ENCODE peak calls at places on chromosomes 4 and X, in seven cellular contexts. One of them, this sample, is unnamed. For H3K4me1 and H3K27me3, the result is how much of the 10 kb centered on the place peaks cover.

GRCh38 chrX:334331-334891 is 15.8 kb upstream of the GTPBP6 start:
- DNase-seq in neural progenitor cell: no peak
- DNase-seq in endothelial cell of umbilical vein: no peak
- DNase-seq in Peyer's patch: no peak
- DNase-seq in GM12878: no peak
- DNase-seq in right lobe of liver: no peak
- DNase-seq in GM23248: no peak
- DNase-seq in this sample: no peak

GRCh38 chr4:184439856-184440592 is 34.3 kb downstream of the IRF2 start:
- DNase-seq in neural progenitor cell: no peak
- DNase-seq in endothelial cell of umbilical vein: no peak
- DNase-seq in Peyer's patch: no peak
- DNase-seq in GM12878: no peak
- DNase-seq in right lobe of liver: no peak
- DNase-seq in GM23248: no peak
- DNase-seq in this sample: no peak

GRCh38 chr4:77695769-77696168 is 90.1 kb downstream of the CXCL13 start:
- DNase-seq in neural progenitor cell: no peak
- DNase-seq in endothelial cell of umbilical vein: peak
- DNase-seq in Peyer's patch: no peak
- DNase-seq in GM12878: no peak
- DNase-seq in right lobe of liver: no peak
- DNase-seq in GM23248: peak
- DNase-seq in this sample: no peak

GRCh38 chrX:27591938-27592337 is 1.8 kb downstream of the DCAF8L2 start:
- DNase-seq in neural progenitor cell: peak
- DNase-seq in endothelial cell of umbilical vein: no peak
- DNase-seq in Peyer's patch: no peak
- DNase-seq in GM12878: no peak
- DNase-seq in right lobe of liver: no peak
- DNase-seq in GM23248: no peak
- DNase-seq in this sample: no peak

GRCh38 chr4:1658581-1658980 is 25.5 kb downstream of the FAM53A start:
- DNase-seq in neural progenitor cell: no peak
- DNase-seq in endothelial cell of umbilical vein: no peak
- DNase-seq in Peyer's patch: no peak
- DNase-seq in GM12878: no peak
- DNase-seq in right lobe of liver: no peak
- DNase-seq in GM23248: no peak
- DNase-seq in this sample: no peak

GRCh38 chr4:144449623-144450022 is 196.3 kb upstream of the HHIP start:
- DNase-seq in neural progenitor cell: no peak
- DNase-seq in endothelial cell of umbilical vein: peak
- DNase-seq in Peyer's patch: no peak
- DNase-seq in GM12878: no peak
- DNase-seq in right lobe of liver: no peak
- DNase-seq in GM23248: peak
- DNase-seq in this sample: no peak

GRCh38 chrX:130124577-130124976 is 14.3 kb upstream of the ELF4 start:
- DNase-seq in neural progenitor cell: no peak
- DNase-seq in endothelial cell of umbilical vein: peak
- DNase-seq in Peyer's patch: no peak
- DNase-seq in GM12878: no peak
- DNase-seq in right lobe of liver: no peak
- DNase-seq in GM23248: no peak
- DNase-seq in this sample: no peak

GRCh38 chrX:84729809-84730208 is 227.6 kb upstream of the HDX start:
- DNase-seq in neural progenitor cell: peak
- DNase-seq in endothelial cell of umbilical vein: peak
- DNase-seq in Peyer's patch: no peak
- DNase-seq in GM12878: peak
- DNase-seq in right lobe of liver: peak
- DNase-seq in GM23248: peak
- DNase-seq in this sample: no peak

GRCh38 chrX:118437283-118437682 is 58.3 kb upstream of the DOCK11 start:
- DNase-seq in neural progenitor cell: no peak
- DNase-seq in endothelial cell of umbilical vein: no peak
- DNase-seq in Peyer's patch: no peak
- DNase-seq in GM12878: no peak
- DNase-seq in right lobe of liver: no peak
- DNase-seq in GM23248: no peak
- DNase-seq in this sample: no peak

GRCh38 chr4:34972189-34972588 is 1272.1 kb downstream of the ARAP2 start:
- DNase-seq in neural progenitor cell: no peak
- DNase-seq in endothelial cell of umbilical vein: no peak
- DNase-seq in Peyer's patch: no peak
- DNase-seq in GM12878: no peak
- DNase-seq in right lobe of liver: no peak
- DNase-seq in GM23248: no peak
- DNase-seq in this sample: no peak

GRCh38 chrX:108362026-108362425 is 76.2 kb downstream of the COL4A6 start:
- DNase-seq in neural progenitor cell: no peak
- DNase-seq in endothelial cell of umbilical vein: no peak
- DNase-seq in Peyer's patch: no peak
- DNase-seq in GM12878: no peak
- DNase-seq in right lobe of liver: no peak
- DNase-seq in GM23248: no peak
- DNase-seq in this sample: no peak

GRCh38 chr4:83054928-83055327 is 19.9 kb downstream of the COPS4 start:
- DNase-seq in neural progenitor cell: no peak
- DNase-seq in endothelial cell of umbilical vein: peak
- DNase-seq in Peyer's patch: no peak
- DNase-seq in GM12878: no peak
- DNase-seq in right lobe of liver: no peak
- DNase-seq in GM23248: peak
- DNase-seq in this sample: no peak

GRCh38 chr4:185470503-185471195 is 884 bp downstream of the CCDC110 start:
- DNase-seq in neural progenitor cell: peak
- DNase-seq in endothelial cell of umbilical vein: peak
- DNase-seq in Peyer's patch: peak
- DNase-seq in GM12878: no peak
- DNase-seq in right lobe of liver: peak
- DNase-seq in GM23248: peak
- DNase-seq in this sample: peak

GRCh38 chrX:11837437-11837836 is 79.4 kb downstream of the MSL3 start:
- DNase-seq in neural progenitor cell: no peak
- DNase-seq in endothelial cell of umbilical vein: no peak
- DNase-seq in Peyer's patch: no peak
- DNase-seq in GM12878: no peak
- DNase-seq in right lobe of liver: no peak
- DNase-seq in GM23248: no peak
- DNase-seq in this sample: no peak

GRCh38 chr4:44760142-44760898 is 34.0 kb upstream of the GNPDA2 start:
- DNase-seq in neural progenitor cell: peak
- DNase-seq in endothelial cell of umbilical vein: peak
- DNase-seq in Peyer's patch: no peak
- DNase-seq in GM12878: no peak
- DNase-seq in right lobe of liver: no peak
- DNase-seq in GM23248: peak
- DNase-seq in this sample: no peak

GRCh38 chr4:59904331-59904730 is 1295.8 kb upstream of the ADGRL3 start:
- DNase-seq in neural progenitor cell: no peak
- DNase-seq in endothelial cell of umbilical vein: no peak
- DNase-seq in Peyer's patch: no peak
- DNase-seq in GM12878: no peak
- DNase-seq in right lobe of liver: no peak
- DNase-seq in GM23248: no peak
- DNase-seq in this sample: no peak

GRCh38 chrX:137742846-137743245 is 176.9 kb downstream of the ZIC3 start:
- DNase-seq in neural progenitor cell: no peak
- DNase-seq in endothelial cell of umbilical vein: no peak
- DNase-seq in Peyer's patch: no peak
- DNase-seq in GM12878: no peak
- DNase-seq in right lobe of liver: no peak
- DNase-seq in GM23248: no peak
- DNase-seq in this sample: no peak

GRCh38 chr4:137474711-137475301 is 57.5 kb downstream of the PCDH18 start:
- DNase-seq in neural progenitor cell: no peak
- DNase-seq in endothelial cell of umbilical vein: no peak
- DNase-seq in Peyer's patch: no peak
- DNase-seq in GM12878: no peak
- DNase-seq in right lobe of liver: no peak
- DNase-seq in GM23248: peak
- DNase-seq in this sample: no peak

GRCh38 chr4:51849430-51849829 is 6.5 kb downstream of the DCUN1D4 start:
- DNase-seq in neural progenitor cell: no peak
- DNase-seq in endothelial cell of umbilical vein: no peak
- DNase-seq in Peyer's patch: no peak
- DNase-seq in GM12878: no peak
- DNase-seq in right lobe of liver: no peak
- DNase-seq in GM23248: no peak
- DNase-seq in this sample: no peak

GRCh38 chr4:51851937-51852290 is 9.0 kb downstream of the DCUN1D4 start:
- DNase-seq in neural progenitor cell: peak
- DNase-seq in endothelial cell of umbilical vein: no peak
- DNase-seq in Peyer's patch: no peak
- DNase-seq in GM12878: no peak
- DNase-seq in right lobe of liver: no peak
- DNase-seq in GM23248: no peak
- DNase-seq in this sample: no peak

GRCh38 chr4:51853027-51853682 is 10.2 kb downstream of the DCUN1D4 start:
- DNase-seq in neural progenitor cell: no peak
- DNase-seq in endothelial cell of umbilical vein: peak
- DNase-seq in Peyer's patch: no peak
- DNase-seq in GM12878: no peak
- DNase-seq in right lobe of liver: peak
- DNase-seq in GM23248: peak
- DNase-seq in this sample: no peak

GRCh38 chr4:51851090-51851936 is 8.4 kb downstream of the DCUN1D4 start:
- DNase-seq in neural progenitor cell: peak
- DNase-seq in endothelial cell of umbilical vein: no peak
- DNase-seq in Peyer's patch: no peak
- DNase-seq in GM12878: no peak
- DNase-seq in right lobe of liver: no peak
- DNase-seq in GM23248: no peak
- DNase-seq in this sample: no peak

GRCh38 chr4:51850294-51850693 is 7.3 kb downstream of the DCUN1D4 start:
- DNase-seq in neural progenitor cell: no peak
- DNase-seq in endothelial cell of umbilical vein: no peak
- DNase-seq in Peyer's patch: no peak
- DNase-seq in GM12878: no peak
- DNase-seq in right lobe of liver: no peak
- DNase-seq in GM23248: no peak
- DNase-seq in this sample: no peak
- H3K4me1 ChIP-seq in neural progenitor cell: half or more
- H3K4me1 ChIP-seq in endothelial cell of umbilical vein: under half
- H3K4me1 ChIP-seq in Peyer's patch: under half
- H3K4me1 ChIP-seq in GM12878: under half
- H3K4me1 ChIP-seq in right lobe of liver: half or more
- H3K4me1 ChIP-seq in GM23248: under half
- H3K4me1 ChIP-seq in this sample: under half

DNA sequence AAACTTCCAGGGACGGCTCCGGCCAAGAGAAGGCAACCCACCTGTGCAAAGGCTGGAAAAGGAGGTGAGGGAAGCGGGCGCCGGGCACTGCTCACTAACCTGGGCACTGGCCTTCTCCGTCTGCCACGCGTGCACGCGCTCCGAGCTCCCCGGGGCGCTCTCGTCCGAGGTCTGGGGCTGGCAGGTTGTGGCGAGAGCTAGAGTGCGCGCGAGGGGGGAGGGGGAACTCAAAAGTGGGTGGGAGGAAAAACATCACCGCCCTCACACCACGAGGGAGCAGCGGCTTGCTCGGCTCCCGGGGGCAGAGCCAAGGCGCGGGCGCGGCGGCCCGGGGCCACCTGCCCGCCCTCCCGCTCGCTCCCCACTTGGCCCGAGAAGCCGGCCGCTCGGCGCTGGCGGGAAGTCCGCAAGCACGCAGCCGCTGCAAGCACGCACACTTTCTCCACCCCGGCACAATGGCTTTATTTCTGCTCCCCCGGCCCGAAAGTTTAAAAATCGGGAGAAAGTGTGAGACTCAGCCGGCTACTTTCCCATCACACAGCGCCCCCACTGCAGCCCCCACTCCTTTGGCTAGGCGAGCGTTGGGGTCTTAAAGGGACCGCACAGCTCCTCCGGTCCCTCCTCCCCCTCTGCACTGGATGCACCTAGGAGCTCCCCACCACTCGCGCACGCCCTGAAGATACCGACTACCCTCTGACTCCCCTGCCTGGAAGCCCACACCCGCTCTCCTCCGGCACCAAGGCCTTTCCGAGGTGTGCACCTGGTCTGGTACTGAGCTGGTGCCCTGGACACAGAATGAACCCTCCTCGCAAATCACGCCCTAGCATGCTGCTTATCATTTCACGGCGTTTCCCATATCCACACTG is at the start of gene CHRDL1:
- DNase-seq in neural progenitor cell: peak
- DNase-seq in endothelial cell of umbilical vein: no peak
- DNase-seq in Peyer's patch: no peak
- DNase-seq in GM12878: no peak
- DNase-seq in right lobe of liver: peak
- DNase-seq in GM23248: peak
- DNase-seq in this sample: no peak
- H3K27me3 ChIP-seq in neural progenitor cell: under half
- H3K27me3 ChIP-seq in endothelial cell of umbilical vein: under half
- H3K27me3 ChIP-seq in Peyer's patch: under half
- H3K27me3 ChIP-seq in GM12878: under half
- H3K27me3 ChIP-seq in right lobe of liver: under half
- H3K27me3 ChIP-seq in GM23248: under half
- H3K27me3 ChIP-seq in this sample: under half

GRCh38 chr4:88820723-88821368 is 123.2 kb upstream of the NAP1L5 start:
- DNase-seq in neural progenitor cell: no peak
- DNase-seq in endothelial cell of umbilical vein: no peak
- DNase-seq in Peyer's patch: no peak
- DNase-seq in GM12878: no peak
- DNase-seq in right lobe of liver: no peak
- DNase-seq in GM23248: no peak
- DNase-seq in this sample: no peak
- H3K27ac ChIP-seq in neural progenitor cell: no peak
- H3K27ac ChIP-seq in endothelial cell of umbilical vein: no peak
- H3K27ac ChIP-seq in Peyer's patch: peak
- H3K27ac ChIP-seq in GM12878: no peak
- H3K27ac ChIP-seq in right lobe of liver: peak
- H3K27ac ChIP-seq in GM23248: no peak
- H3K27ac ChIP-seq in this sample: peak

GRCh38 chr4:140756292-140757219 is at the start of gene TBC1D9:
- DNase-seq in neural progenitor cell: peak
- DNase-seq in endothelial cell of umbilical vein: peak
- DNase-seq in Peyer's patch: peak
- DNase-seq in GM12878: peak
- DNase-seq in right lobe of liver: peak
- DNase-seq in GM23248: peak
- DNase-seq in this sample: peak

GRCh38 chr4:140755811-140756291 is 334 bp downstream of the TBC1D9 start:
- DNase-seq in neural progenitor cell: peak
- DNase-seq in endothelial cell of umbilical vein: peak
- DNase-seq in Peyer's patch: peak
- DNase-seq in GM12878: no peak
- DNase-seq in right lobe of liver: peak
- DNase-seq in GM23248: peak
- DNase-seq in this sample: no peak

GRCh38 chr4:140757220-140757607 is 1.0 kb upstream of the TBC1D9 start:
- DNase-seq in neural progenitor cell: peak
- DNase-seq in endothelial cell of umbilical vein: no peak
- DNase-seq in Peyer's patch: no peak
- DNase-seq in GM12878: no peak
- DNase-seq in right lobe of liver: no peak
- DNase-seq in GM23248: no peak
- DNase-seq in this sample: no peak

GRCh38 chr4:140752669-140753068 is 3.5 kb downstream of the TBC1D9 start:
- DNase-seq in neural progenitor cell: no peak
- DNase-seq in endothelial cell of umbilical vein: no peak
- DNase-seq in Peyer's patch: no peak
- DNase-seq in GM12878: no peak
- DNase-seq in right lobe of liver: no peak
- DNase-seq in GM23248: no peak
- DNase-seq in this sample: no peak

GRCh38 chr4:140754918-140755810 is 1.0 kb downstream of the TBC1D9 start:
- DNase-seq in neural progenitor cell: no peak
- DNase-seq in endothelial cell of umbilical vein: peak
- DNase-seq in Peyer's patch: no peak
- DNase-seq in GM12878: no peak
- DNase-seq in right lobe of liver: no peak
- DNase-seq in GM23248: peak
- DNase-seq in this sample: no peak
- H3K4me1 ChIP-seq in neural progenitor cell: under half
- H3K4me1 ChIP-seq in endothelial cell of umbilical vein: under half
- H3K4me1 ChIP-seq in Peyer's patch: under half
- H3K4me1 ChIP-seq in GM12878: under half
- H3K4me1 ChIP-seq in right lobe of liver: under half
- H3K4me1 ChIP-seq in GM23248: under half
- H3K4me1 ChIP-seq in this sample: under half

This sample was measured in ascending aorta.